ENCODE peak calls at places on chromosomes 6 and 20, in five cellular contexts. H, L, J, G and D are unnamed samples.

GRCh38 chr6:169112483-169113320 is 140.9 kb downstream of the THBS2 start:
- DNase-seq in J (no peak), L (no peak), H (no peak), G (no peak), D (no peak)

GRCh38 chr6:110013396-110013795 is 35.3 kb downstream of the GPR6 start:
- DNase-seq in J (no peak), L (no peak), G (no peak), H (no peak), D (no peak)

GRCh38 chr20:64228086-64228485 is 27.5 kb upstream of the PCMTD2 start:
- DNase-seq in H (no peak), L (no peak), G (no peak), J (no peak), D (no peak)

GRCh38 chr6:142207265-142207877 is 60.3 kb downstream of the VTA1 start:
- DNase-seq in G (peak), J (peak), H (peak), L (no peak), D (no peak)

GRCh38 chr6:166999145-166999844 is at the start of gene CEP43:
- DNase-seq in H (peak), G (peak), J (peak), L (peak), D (peak)

GRCh38 chr20:21500599-21500998 is 13.3 kb downstream of the NKX2-2 start:
- DNase-seq in H (no peak), J (no peak), G (no peak), L (no peak), D (no peak)

GRCh38 chr6:168035098-168035660 is 37.7 kb downstream of the KIF25 start:
- DNase-seq in H (no peak), J (peak), G (no peak), L (no peak), D (peak)

GRCh38 chr20:17315491-17316231 is 88.8 kb downstream of the PCSK2 start:
- DNase-seq in L (no peak), J (no peak), H (no peak), G (no peak), D (no peak)

GRCh38 chr6:42118162-42119001 is 24.0 kb downstream of the C6orf132 start:
- DNase-seq in J (peak), G (no peak), L (no peak), H (no peak), D (peak)

GRCh38 chr6:41728954-41729353 is 6.5 kb downstream of the TFEB start:
- DNase-seq in H (no peak), L (no peak), J (no peak), G (no peak), D (no peak)

GRCh38 chr20:56393133-56393472 is 658 bp downstream of the CSTF1 start:
- DNase-seq in G (no peak), L (peak), H (no peak), J (peak), D (peak)

GRCh38 chr6:148711833-148712653 is 34.8 kb upstream of the UST start:
- DNase-seq in H (no peak), J (no peak), G (no peak), L (no peak), D (no peak)

GRCh38 chr6:170132011-170132521 is 158.8 kb downstream of the DLL1 start:
- DNase-seq in L (no peak), J (no peak), H (no peak), G (no peak), D (no peak)

GRCh38 chr6:165183496-165184140 is 125.8 kb downstream of the C6orf118 start:
- DNase-seq in J (no peak), H (no peak), L (no peak), G (no peak), D (no peak)

GRCh38 chr6:4805553-4806307 is 29.5 kb downstream of the CDYL start:
- DNase-seq in L (no peak), G (no peak), J (peak), H (no peak), D (peak)

GRCh38 chr6:81166770-81167169 is 585.7 kb downstream of the TENT5A start:
- DNase-seq in J (no peak), G (no peak), L (no peak), H (no peak), D (no peak)

GRCh38 chr6:13354331-13355042 is 26.1 kb upstream of the TBC1D7 start:
- DNase-seq in H (no peak), L (no peak), J (no peak), G (no peak), D (no peak)

GRCh38 chr6:617485-618100 is 39.3 kb downstream of the HUS1B start:
- DNase-seq in G (no peak), J (peak), H (no peak), L (no peak), D (peak)

GRCh38 chr6:28353356-28353755 is 3.6 kb downstream of the ZKSCAN3 start:
- DNase-seq in H (no peak), G (no peak), L (no peak), J (no peak), D (no peak)

GRCh38 chr6:7198833-7199800 is 91.4 kb downstream of the RREB1 start:
- DNase-seq in G (no peak), J (no peak), H (no peak), L (no peak), D (no peak)

GRCh38 chr20:48129319-48129973 is 344.2 kb upstream of the SULF2 start:
- DNase-seq in L (no peak), G (no peak), H (no peak), J (no peak), D (no peak)

GRCh38 chr6:14031516-14031915 is 86.1 kb upstream of the CD83 start:
- DNase-seq in J (no peak), L (no peak), G (no peak), H (no peak), D (no peak)

GRCh38 chr6:106972500-106972899 is 2.0 kb downstream of the CD24 start:
- DNase-seq in G (no peak), L (no peak), J (peak), H (no peak), D (no peak)